ENCODE peak calls at places on chromosomes 11 and 22, in five cellular contexts. One of them, this sample, is unnamed.

GRCh38 chr22:29315286-29316195 is at the start of gene RASL10A:
- DNase-seq in NCI-H1436: no peak
- DNase-seq in coronary artery: no peak
- DNase-seq in left ventricle myocardium inferior: no peak
- DNase-seq in foreskin fibroblast: no peak
- DNase-seq in this sample: no peak

GRCh38 chr11:76074178-76075112 is 131.9 kb downstream of the WNT11 start:
- DNase-seq in coronary artery: no peak
- DNase-seq in NCI-H1436: peak
- DNase-seq in left ventricle myocardium inferior: no peak
- DNase-seq in foreskin fibroblast: peak
- DNase-seq in this sample: no peak

GRCh38 chr22:38820021-38820420 is 23.8 kb downstream of the NPTXR start:
- DNase-seq in foreskin fibroblast: no peak
- DNase-seq in left ventricle myocardium inferior: no peak
- DNase-seq in NCI-H1436: no peak
- DNase-seq in coronary artery: no peak
- DNase-seq in this sample: no peak

GRCh38 chr11:130868865-130869264 is 47.4 kb downstream of the SNX19 start:
- DNase-seq in NCI-H1436: no peak
- DNase-seq in foreskin fibroblast: no peak
- DNase-seq in coronary artery: no peak
- DNase-seq in left ventricle myocardium inferior: no peak
- DNase-seq in this sample: no peak

GRCh38 chr11:118087933-118088332 is 1.2 kb upstream of the SMIM35 start:
- DNase-seq in foreskin fibroblast: no peak
- DNase-seq in left ventricle myocardium inferior: no peak
- DNase-seq in coronary artery: no peak
- DNase-seq in NCI-H1436: no peak
- DNase-seq in this sample: no peak

GRCh38 chr22:17083811-17084540 is 824 bp upstream of the IL17RA start:
- DNase-seq in left ventricle myocardium inferior: no peak
- DNase-seq in NCI-H1436: no peak
- DNase-seq in coronary artery: peak
- DNase-seq in foreskin fibroblast: no peak
- DNase-seq in this sample: no peak

GRCh38 chr11:72511393-72512047 is 77.2 kb upstream of the CLPB start:
- DNase-seq in foreskin fibroblast: no peak
- DNase-seq in NCI-H1436: no peak
- DNase-seq in left ventricle myocardium inferior: no peak
- DNase-seq in coronary artery: no peak
- DNase-seq in this sample: no peak

GRCh38 chr22:45903355-45904149 is 73.4 kb downstream of the WNT7B start:
- DNase-seq in coronary artery: no peak
- DNase-seq in NCI-H1436: no peak
- DNase-seq in foreskin fibroblast: peak
- DNase-seq in left ventricle myocardium inferior: no peak
- DNase-seq in this sample: no peak